ENCODE peak calls at places on chromosomes 2 and 18, in ten cellular contexts. J, X, O, G, E, N, Q, M, L and K are unnamed samples.

GRCh38 chr2:176827269-176827668 is 385.3 kb upstream of the HNRNPA3 start:
- DNase-seq in J (no peak), X (no peak), O (no peak), G (no peak), E (no peak), N (no peak), Q (no peak), M (no peak), L (no peak), K (no peak)

GRCh38 chr2:27369471-27370025 is 590 bp downstream of the EIF2B4 start:
- DNase-seq in J (peak), X (peak), O (no peak), G (peak), E (no peak), N (no peak), Q (peak), M (no peak), L (peak), K (no peak)

GRCh38 chr2:224440988-224441387 is 39.1 kb upstream of the FAM124B start:
- DNase-seq in J (no peak), X (no peak), O (no peak), G (no peak), E (no peak), N (no peak), Q (no peak), M (no peak), L (no peak), K (no peak)

GRCh38 chr2:53970095-53970897 is 497 bp downstream of the PSME4 start:
- DNase-seq in J (peak), X (peak), O (peak), G (peak), E (peak), N (peak), Q (peak), M (peak), L (peak), K (peak)

GRCh38 chr2:216884347-216884746 is 24.5 kb upstream of the TNP1 start:
- DNase-seq in J (no peak), X (no peak), O (no peak), G (no peak), E (no peak), N (no peak), Q (no peak), M (no peak), L (no peak), K (peak)

GRCh38 chr2:179235463-179236108 is 29.0 kb downstream of the SESTD1 start:
- DNase-seq in J (no peak), X (peak), O (no peak), G (no peak), E (no peak), N (no peak), Q (no peak), M (no peak), L (no peak), K (no peak)

GRCh38 chr2:74425523-74425922 is 4.0 kb downstream of the WDR54 start:
- DNase-seq in J (no peak), X (no peak), O (no peak), G (no peak), E (no peak), N (peak), Q (no peak), M (no peak), L (no peak), K (no peak)

GRCh38 chr18:48546411-48546810 is 7.6 kb downstream of the CTIF start:
- DNase-seq in J (no peak), X (peak), O (no peak), G (no peak), E (no peak), N (no peak), Q (no peak), M (no peak), L (no peak), K (no peak)

GRCh38 chr2:74507926-74508520 is 528 bp upstream of the PCGF1 start:
- DNase-seq in J (peak), X (peak), O (peak), G (no peak), E (no peak), N (no peak), Q (peak), M (no peak), L (peak), K (no peak)

GRCh38 chr2:185012643-185013042 is 414.3 kb downstream of the ZNF804A start:
- DNase-seq in J (no peak), X (peak), O (no peak), G (no peak), E (no peak), N (no peak), Q (no peak), M (no peak), L (no peak), K (no peak)

GRCh38 chr2:230472619-230473018 is 56.6 kb downstream of the SP100 start:
- DNase-seq in J (no peak), X (peak), O (no peak), G (no peak), E (no peak), N (no peak), Q (no peak), M (no peak), L (peak), K (no peak)

GRCh38 chr2:68157002-68157401 is 686 bp upstream of the PNO1 start:
- DNase-seq in J (peak), X (peak), O (no peak), G (no peak), E (no peak), N (no peak), Q (no peak), M (peak), L (no peak), K (no peak)

GRCh38 chr2:14492920-14493503 is 139.5 kb upstream of the LRATD1 start:
- DNase-seq in J (no peak), X (peak), O (no peak), G (no peak), E (no peak), N (no peak), Q (no peak), M (peak), L (no peak), K (no peak)

GRCh38 chr2:86025229-86025820 is 80.4 kb downstream of the POLR1A start:
- DNase-seq in J (no peak), X (no peak), O (no peak), G (no peak), E (no peak), N (no peak), Q (no peak), M (no peak), L (no peak), K (no peak)

GRCh38 chr18:77131100-77131651 is 1.4 kb downstream of the MBP start:
- DNase-seq in J (no peak), X (no peak), O (peak), G (peak), E (peak), N (peak), Q (peak), M (no peak), L (peak), K (no peak)

GRCh38 chr18:3401669-3402620 is 48.0 kb upstream of the TGIF1 start:
- DNase-seq in J (no peak), X (no peak), O (no peak), G (no peak), E (no peak), N (no peak), Q (no peak), M (no peak), L (no peak), K (no peak)

GRCh38 chr2:36456227-36456788 is 100.7 kb downstream of the CRIM1 start:
- DNase-seq in J (no peak), X (peak), O (peak), G (peak), E (peak), N (peak), Q (peak), M (no peak), L (peak), K (peak)

GRCh38 chr2:24721470-24721869 is 71.7 kb downstream of the PTRHD1 start:
- DNase-seq in J (no peak), X (peak), O (peak), G (peak), E (peak), N (peak), Q (peak), M (peak), L (peak), K (peak)
- H3K4me3 ChIP-seq in J (no peak), X (no peak), O (no peak), G (no peak), E (no peak), N (no peak), Q (no peak), M (no peak), L (no peak), K (no peak)

GRCh38 chr2:127683766-127684165 is 8.4 kb upstream of the LIMS2 start:
- DNase-seq in J (no peak), X (peak), O (no peak), G (no peak), E (no peak), N (no peak), Q (no peak), M (no peak), L (no peak), K (no peak)
- H3K27ac ChIP-seq in J (no peak), X (peak), O (peak), G (peak), E (no peak), N (peak), Q (no peak), M (no peak), L (no peak), K (no peak)

GRCh38 chr2:105598853-105599252 is 145.9 kb upstream of the NCK2 start:
- DNase-seq in J (no peak), X (no peak), O (no peak), G (no peak), E (no peak), N (no peak), Q (no peak), M (no peak), L (no peak), K (no peak)

GRCh38 chr2:105598404-105598803 is 146.3 kb upstream of the NCK2 start:
- DNase-seq in J (no peak), X (no peak), O (no peak), G (no peak), E (no peak), N (no peak), Q (no peak), M (no peak), L (no peak), K (no peak)

GRCh38 chr2:105597011-105597830 is 147.5 kb upstream of the NCK2 start:
- DNase-seq in J (no peak), X (no peak), O (no peak), G (no peak), E (no peak), N (no peak), Q (no peak), M (no peak), L (no peak), K (no peak)

GRCh38 chr2:105596522-105596921 is 148.2 kb upstream of the NCK2 start:
- DNase-seq in J (no peak), X (no peak), O (no peak), G (no peak), E (no peak), N (no peak), Q (no peak), M (no peak), L (no peak), K (no peak)

GRCh38 chr2:105597831-105598293 is 146.8 kb upstream of the NCK2 start:
- DNase-seq in J (no peak), X (no peak), O (no peak), G (no peak), E (no peak), N (no peak), Q (no peak), M (no peak), L (no peak), K (no peak)
- TF ChIP-seq POLR2A in J (no peak), X (no peak), O (no peak), G (no peak), E (no peak), N (no peak), Q (no peak), M (no peak), L (no peak), K (no peak)

DNA sequence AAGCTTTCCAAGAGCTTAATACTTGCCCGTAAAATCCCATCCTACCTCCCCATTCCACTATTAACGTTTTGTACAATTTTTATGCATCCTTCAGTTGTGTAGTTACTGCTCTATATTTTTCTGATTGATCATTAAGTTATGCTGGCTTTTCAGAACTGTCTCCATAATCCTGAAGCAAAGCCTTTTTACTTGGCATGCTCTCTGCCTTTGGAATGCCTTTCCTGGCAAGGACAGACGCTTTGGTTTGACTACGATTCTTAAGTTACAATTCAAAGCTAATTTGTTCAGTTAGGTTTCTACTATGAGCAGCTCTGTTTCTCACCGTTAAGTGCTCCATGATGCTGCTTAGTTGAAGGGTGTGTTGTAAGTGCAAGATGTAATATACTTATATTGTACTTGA is 579.9 kb downstream of the ZEB2 start:
- DNase-seq in J (no peak), X (peak), O (no peak), G (no peak), E (no peak), N (no peak), Q (no peak), M (no peak), L (no peak), K (no peak)
- H3K4me3 ChIP-seq in J (no peak), X (no peak), O (no peak), G (no peak), E (no peak), N (no peak), Q (no peak), M (no peak), L (no peak), K (no peak)

GRCh38 chr18:63892544-63892943 is 5.0 kb downstream of the SERPINB2 start:
- DNase-seq in J (no peak), X (no peak), O (no peak), G (no peak), E (no peak), N (no peak), Q (no peak), M (no peak), L (no peak), K (no peak)

GRCh38 chr18:63889641-63890040 is 2.1 kb downstream of the SERPINB2 start:
- DNase-seq in J (no peak), X (no peak), O (no peak), G (no peak), E (no peak), N (no peak), Q (no peak), M (no peak), L (no peak), K (no peak)

GRCh38 chr18:63890950-63891304 is 3.4 kb downstream of the SERPINB2 start:
- DNase-seq in J (no peak), X (peak), O (no peak), G (no peak), E (no peak), N (no peak), Q (no peak), M (no peak), L (no peak), K (no peak)

GRCh38 chr18:63888473-63889190 is 1.1 kb downstream of the SERPINB2 start:
- DNase-seq in J (no peak), X (no peak), O (no peak), G (no peak), E (no peak), N (no peak), Q (no peak), M (no peak), L (no peak), K (no peak)

DNA sequence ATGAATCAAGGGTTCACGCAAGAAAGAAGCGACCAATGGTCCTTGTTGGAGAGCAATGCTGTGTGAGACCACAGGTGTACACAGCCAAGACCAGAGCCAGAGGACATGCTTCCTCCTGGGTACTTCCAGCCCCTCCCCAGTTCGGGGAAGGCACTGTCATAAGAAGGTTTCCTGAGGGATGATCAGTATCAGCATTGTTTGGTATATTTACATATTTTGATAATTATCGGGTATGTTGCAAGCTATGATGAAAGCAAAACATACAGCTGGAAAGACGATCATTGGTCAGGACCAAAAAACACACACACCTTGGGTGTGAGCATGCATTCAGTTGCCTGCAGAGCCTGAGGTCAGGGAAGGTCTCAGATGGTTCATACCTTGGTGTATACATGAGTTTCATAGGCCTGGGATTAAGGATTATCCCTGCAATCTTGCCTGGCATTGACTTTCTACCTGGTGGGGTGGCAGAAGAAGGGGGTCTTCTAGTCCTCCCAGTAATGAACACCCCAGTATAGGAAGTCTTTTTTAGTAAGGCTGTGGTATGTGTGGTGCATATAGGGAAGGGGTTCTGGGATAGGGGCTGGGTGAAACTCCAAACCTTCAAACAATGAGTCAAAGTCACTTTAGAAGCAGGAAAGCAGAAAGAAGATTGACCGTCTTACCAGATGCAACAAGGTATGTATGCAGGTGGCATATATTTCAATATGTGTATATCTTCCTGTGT is 2.9 kb downstream of the SERPINB2 start:
- DNase-seq in J (no peak), X (no peak), O (no peak), G (no peak), E (no peak), N (no peak), Q (no peak), M (no peak), L (no peak), K (no peak)
- H3K27ac ChIP-seq in J (no peak), X (no peak), O (no peak), G (no peak), E (no peak), N (no peak), Q (no peak), M (no peak), L (no peak), K (no peak)

GRCh38 chr2:214220251-214220650 is 190.6 kb upstream of the VWC2L start:
- DNase-seq in J (no peak), X (no peak), O (no peak), G (no peak), E (no peak), N (no peak), Q (no peak), M (no peak), L (no peak), K (no peak)
- TF ChIP-seq POLR2A in J (no peak), X (no peak), O (no peak), G (no peak), E (no peak), N (no peak), Q (no peak), M (no peak), L (no peak), K (no peak)

DNA sequence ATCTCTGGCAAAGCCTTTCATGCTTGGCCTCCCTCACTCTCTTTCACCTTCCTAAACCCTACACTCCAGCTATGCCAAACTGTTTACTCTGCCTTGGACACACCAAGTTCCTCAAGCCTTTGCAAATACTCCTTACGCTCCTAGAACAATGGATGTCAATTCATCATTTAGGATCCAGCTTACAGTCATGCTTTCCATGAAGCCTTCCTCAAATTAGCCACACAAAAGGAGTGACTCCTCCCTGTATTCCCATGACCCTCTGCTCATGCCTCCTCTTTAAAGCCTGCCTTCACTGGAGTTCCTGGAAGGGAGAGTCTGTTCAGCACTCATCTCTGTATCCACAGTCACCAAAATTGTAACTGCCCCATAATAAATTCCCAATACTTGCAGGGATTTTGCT is 736 bp upstream of the EHD3 start:
- DNase-seq in J (no peak), X (no peak), O (no peak), G (no peak), E (no peak), N (no peak), Q (no peak), M (no peak), L (no peak), K (no peak)
- H3K4me3 ChIP-seq in J (no peak), X (no peak), O (no peak), G (peak), E (peak), N (no peak), Q (no peak), M (no peak), L (peak), K (peak)